ENCODE peak calls at places on chromosomes 5 and 9, in seven cellular contexts. A is heart left ventricle, C is pancreas, R is A549, X is left ventricle myocardium inferior, Y is astrocyte, E is tibial artery. H is an unnamed sample. For H3K4me1, the result is how much of the 10 kb centered on the place peaks cover.

GRCh38 chr9:83166369-83166768 is 103.4 kb upstream of the RASEF start:
- DNase-seq in A (no peak), C (peak), R (no peak), X (no peak), Y (no peak), E (no peak), H (peak)

GRCh38 chr9:137480686-137481683 is 21.9 kb upstream of the NSMF start:
- DNase-seq in A (peak), C (peak), R (no peak), X (no peak), Y (no peak), E (no peak), H (no peak)

GRCh38 chr5:90479611-90480385 is 5.1 kb downstream of the POLR3G start:
- DNase-seq in A (no peak), C (no peak), R (no peak), X (no peak), Y (peak), E (no peak), H (no peak)

GRCh38 chr5:169183581-169183980 is 117.4 kb downstream of the SLIT3 start:
- DNase-seq in A (no peak), C (no peak), R (no peak), X (no peak), Y (peak), E (no peak), H (no peak)

GRCh38 chr5:149904293-149904886 is 40.2 kb downstream of the PDE6A start:
- DNase-seq in A (no peak), C (no peak), R (no peak), X (no peak), Y (no peak), E (no peak), H (peak)

GRCh38 chr9:110777201-110777842 is 108.7 kb downstream of the MUSK start:
- DNase-seq in A (no peak), C (no peak), R (no peak), X (no peak), Y (no peak), E (no peak), H (peak)

GRCh38 chr9:112072721-112073553 is 102.2 kb downstream of the SUSD1 start:
- DNase-seq in A (no peak), C (no peak), R (no peak), X (no peak), Y (peak), E (no peak), H (peak)

GRCh38 chr5:127011961-127012644 is 18.3 kb downstream of the MARCHF3 start:
- DNase-seq in A (no peak), C (no peak), R (no peak), X (no peak), Y (peak), E (no peak), H (no peak)

GRCh38 chr5:37740331-37741066 is 99.3 kb downstream of the GDNF start:
- DNase-seq in A (no peak), C (no peak), R (no peak), X (no peak), Y (peak), E (no peak), H (peak)

DNA sequence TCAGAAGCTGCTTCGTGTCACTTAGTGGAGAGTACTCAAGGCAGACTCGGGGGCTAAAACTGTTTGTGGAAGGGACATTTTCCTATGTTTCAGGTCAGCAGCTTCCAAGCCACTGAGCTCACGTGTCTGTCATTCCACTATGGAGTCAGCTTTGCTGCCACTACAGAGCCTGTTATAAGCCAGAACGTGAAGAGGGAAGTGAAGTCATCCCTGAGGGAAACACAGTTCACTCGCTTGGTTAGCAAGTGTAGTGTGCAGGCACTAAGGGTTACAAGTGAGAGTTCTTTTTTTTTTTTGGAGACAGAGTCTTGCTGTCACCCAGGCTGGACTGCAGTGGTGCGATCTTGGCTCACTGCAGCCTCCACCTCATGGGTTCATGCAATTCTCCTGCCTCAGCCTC is 24.5 kb upstream of the LTC4S start:
- DNase-seq in A (no peak), C (no peak), R (no peak), X (no peak), Y (no peak), E (no peak), H (no peak)
- H3K4me3 ChIP-seq in A (no peak), C (no peak), R (no peak), X (no peak), Y (no peak), E (no peak), H (no peak)

GRCh38 chr9:133116346-133117231 is 4.5 kb downstream of the RALGDS start:
- DNase-seq in A (no peak), C (peak), R (no peak), X (peak), Y (no peak), E (no peak), H (no peak)
- H3K4me1 ChIP-seq in A (half or more), C (half or more), R (under half), X (half or more), Y (half or more), E (under half), H (under half)

DNA sequence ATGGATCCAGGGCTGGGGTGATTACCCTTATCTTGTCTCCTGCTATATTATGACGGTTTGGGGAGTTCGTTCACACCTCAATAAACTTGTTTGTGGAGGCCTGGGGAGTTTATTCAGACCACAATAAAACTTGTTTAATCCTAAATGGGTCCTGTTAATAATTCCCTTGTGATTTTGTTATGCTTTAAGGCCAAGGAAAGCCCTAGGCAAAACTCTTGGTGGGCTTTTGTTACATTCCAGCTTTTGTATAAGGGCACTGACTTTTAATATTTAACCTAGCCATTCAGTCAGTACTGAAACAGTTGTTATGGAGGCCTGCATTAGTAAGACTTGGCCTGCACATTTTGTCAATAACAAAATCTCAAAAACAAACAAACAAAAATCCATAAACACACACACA is 421.8 kb downstream of the AGTPBP1 start:
- DNase-seq in A (no peak), C (no peak), R (no peak), X (no peak), Y (no peak), E (no peak), H (no peak)
- TF ChIP-seq CTCF in A (no peak), C (no peak), R (no peak), X (no peak), Y (no peak), E (no peak), H (no peak)

GRCh38 chr9:134220311-134220710 is 55.9 kb upstream of the RNU6ATAC start:
- DNase-seq in A (no peak), C (peak), R (no peak), X (no peak), Y (no peak), E (no peak), H (no peak)
- H3K4me3 ChIP-seq in A (no peak), C (no peak), R (no peak), X (no peak), Y (no peak), E (no peak), H (no peak)

DNA sequence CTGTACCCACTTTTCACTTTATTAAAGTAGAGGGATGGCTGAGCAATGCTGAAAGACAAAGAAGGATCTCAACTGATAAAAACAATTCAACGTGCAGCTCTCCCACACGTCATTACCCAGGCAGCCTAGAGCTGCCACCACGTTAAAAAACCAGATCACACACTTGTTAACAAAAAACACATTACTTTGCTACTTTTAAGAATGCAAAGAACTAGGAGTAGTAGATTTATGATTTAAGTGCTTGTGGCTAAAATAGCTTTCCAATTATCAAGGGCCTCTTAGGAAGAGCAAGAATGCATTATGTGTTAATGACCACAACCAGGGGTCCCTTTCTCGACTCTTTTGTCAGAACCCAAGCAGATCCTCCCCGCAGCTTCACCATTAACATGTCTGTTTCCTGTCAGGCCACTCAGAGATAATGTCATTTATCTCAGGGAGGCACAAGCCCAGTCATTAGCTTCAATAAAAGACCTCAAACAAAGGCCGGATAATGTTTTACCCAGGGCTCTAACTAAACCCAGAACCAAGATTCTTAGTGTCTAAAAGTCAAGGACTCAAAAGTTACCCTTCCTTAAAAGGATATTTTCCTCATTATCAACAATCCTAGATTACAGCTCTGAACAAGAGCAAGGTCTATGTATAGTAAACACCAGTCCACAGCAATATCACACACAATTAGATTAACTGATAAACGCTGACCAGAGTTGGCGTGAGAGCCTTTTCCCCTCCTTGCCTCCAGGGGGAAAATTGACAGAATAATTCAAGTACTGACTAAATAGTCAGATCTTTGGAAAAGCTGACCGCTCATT is 7.5 kb downstream of the ZNF608 start:
- DNase-seq in A (no peak), C (no peak), R (no peak), X (no peak), Y (no peak), E (no peak), H (no peak)
- H3K4me1 ChIP-seq in A (under half), C (half or more), R (under half), X (half or more), Y (under half), E (under half), H (half or more)

DNA sequence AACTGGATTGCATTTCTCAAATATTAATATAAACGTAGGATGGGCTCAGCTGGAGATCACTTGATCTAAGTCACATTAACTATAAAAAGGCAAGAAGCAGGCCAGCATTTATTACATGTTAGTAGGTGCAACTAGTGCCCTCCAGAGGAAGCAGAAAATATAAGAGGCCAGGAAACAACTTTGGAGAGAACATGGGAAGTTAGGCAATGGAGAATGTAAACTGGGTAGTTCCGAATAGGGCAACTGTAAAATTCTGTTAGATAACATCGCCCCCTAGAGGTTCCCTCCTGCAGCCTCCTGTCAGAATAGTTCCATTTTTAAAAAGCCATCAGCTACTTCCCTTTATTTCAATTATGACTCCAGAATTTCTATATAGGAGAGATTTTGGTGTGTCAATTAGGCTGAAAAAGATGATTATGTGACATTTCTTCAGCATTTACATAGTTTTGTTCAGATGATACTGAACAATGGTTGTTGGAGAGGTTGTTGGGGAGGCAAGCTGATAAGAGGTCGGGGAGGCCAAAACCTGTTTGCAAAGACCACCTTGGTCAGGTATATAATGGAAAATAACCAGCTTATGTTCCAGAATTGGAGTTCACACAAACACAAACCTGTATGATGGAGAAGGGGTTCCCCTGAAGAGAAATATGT is 22.4 kb downstream of the CCL28 start:
- DNase-seq in A (peak), C (no peak), R (peak), X (peak), Y (peak), E (peak), H (peak)
- TF ChIP-seq CTCF in A (peak), C (peak), R (peak), X (peak), Y (peak), E (peak), H (peak)

GRCh38 chr9:124017929-124018730 is 6.6 kb downstream of the LHX2 start:
- DNase-seq in A (no peak), C (no peak), R (no peak), X (no peak), Y (no peak), E (no peak), H (no peak)

GRCh38 chr9:124020520-124021384 is 9.2 kb downstream of the LHX2 start:
- DNase-seq in A (no peak), C (no peak), R (no peak), X (no peak), Y (no peak), E (no peak), H (no peak)

GRCh38 chr9:124019771-124020519 is 8.4 kb downstream of the LHX2 start:
- DNase-seq in A (no peak), C (no peak), R (no peak), X (no peak), Y (no peak), E (no peak), H (no peak)

GRCh38 chr9:124017064-124017928 is 5.7 kb downstream of the LHX2 start:
- DNase-seq in A (no peak), C (no peak), R (no peak), X (no peak), Y (no peak), E (no peak), H (no peak)

DNA sequence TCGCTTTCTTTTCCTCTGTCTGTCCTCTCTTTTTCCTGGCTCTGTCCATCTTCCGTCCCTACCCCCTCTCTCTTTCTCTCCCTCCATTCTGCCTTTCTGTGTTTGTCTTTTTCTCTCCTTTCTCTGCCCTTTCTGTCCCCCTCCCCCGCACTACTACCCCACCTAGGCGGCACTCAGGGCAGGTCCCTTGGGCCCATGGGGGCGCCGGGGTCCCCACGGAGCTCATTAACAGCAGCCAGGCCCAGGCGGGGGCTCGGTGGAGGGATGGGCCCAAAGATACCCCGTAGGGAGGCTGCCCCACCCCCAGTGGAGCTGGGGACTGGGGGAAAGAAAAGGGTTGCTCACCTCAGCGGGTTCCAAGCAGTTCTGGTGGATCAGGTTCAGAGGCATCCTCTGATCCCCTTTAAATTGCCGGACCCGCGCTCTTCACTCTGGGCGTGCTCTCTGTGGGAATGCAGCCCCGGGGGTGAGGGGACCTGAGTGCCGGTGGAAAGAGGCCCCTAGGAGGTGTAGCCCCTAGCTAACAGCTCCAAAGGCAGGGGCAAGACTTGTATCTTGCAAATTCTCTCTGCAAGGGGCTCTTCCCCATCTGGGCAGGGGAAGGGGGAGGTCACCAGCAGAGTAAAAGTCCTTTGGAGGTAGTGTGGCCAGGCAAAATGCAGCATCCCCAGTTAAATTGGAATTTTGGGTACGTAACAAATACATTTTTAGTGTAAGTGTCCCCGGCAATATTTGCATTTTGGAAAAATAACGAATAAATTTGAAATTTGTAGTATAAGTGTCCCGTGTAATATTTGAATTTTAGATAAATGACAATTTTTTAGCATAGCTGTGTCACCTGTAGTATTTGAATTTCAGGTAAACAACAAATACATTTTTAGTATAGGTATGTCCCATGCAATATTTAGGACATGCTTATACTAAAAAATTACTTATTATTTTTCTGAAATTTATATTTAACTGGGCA is 7.4 kb downstream of the LHX2 start:
- DNase-seq in A (no peak), C (no peak), R (no peak), X (no peak), Y (no peak), E (no peak), H (no peak)
- H3K4me3 ChIP-seq in A (peak), C (peak), R (no peak), X (peak), Y (no peak), E (peak), H (no peak)

DNA sequence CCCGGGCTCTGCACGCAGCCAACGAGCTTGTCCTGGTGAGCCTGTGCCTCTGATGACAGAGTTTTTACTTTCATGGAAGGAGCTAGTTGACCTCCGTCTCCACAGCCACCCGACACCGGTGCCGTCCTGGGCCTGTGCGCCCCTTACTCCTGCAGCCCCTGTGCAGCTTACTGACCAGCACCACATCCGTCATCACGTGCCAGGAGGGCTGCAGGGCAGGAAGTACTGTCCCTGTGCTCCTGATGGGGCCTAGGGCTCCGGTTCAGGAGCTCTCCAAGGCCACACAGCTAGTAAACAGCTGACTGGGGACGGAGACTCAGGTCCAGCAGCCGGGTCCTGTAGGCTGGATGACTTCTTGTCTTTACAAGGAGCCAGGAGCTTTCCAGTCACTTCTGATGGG is 10.2 kb downstream of the STKLD1 start:
- DNase-seq in A (no peak), C (no peak), R (no peak), X (no peak), Y (no peak), E (no peak), H (no peak)
- H3K4me1 ChIP-seq in A (under half), C (under half), R (under half), X (under half), Y (under half), E (under half), H (under half)

GRCh38 chr5:27458318-27458717 is 419.9 kb upstream of the CDH9 start:
- DNase-seq in A (no peak), C (no peak), R (no peak), X (no peak), Y (no peak), E (no peak), H (no peak)
- TF ChIP-seq CTCF in A (no peak), C (no peak), R (no peak), X (no peak), Y (no peak), E (no peak), H (no peak)

DNA sequence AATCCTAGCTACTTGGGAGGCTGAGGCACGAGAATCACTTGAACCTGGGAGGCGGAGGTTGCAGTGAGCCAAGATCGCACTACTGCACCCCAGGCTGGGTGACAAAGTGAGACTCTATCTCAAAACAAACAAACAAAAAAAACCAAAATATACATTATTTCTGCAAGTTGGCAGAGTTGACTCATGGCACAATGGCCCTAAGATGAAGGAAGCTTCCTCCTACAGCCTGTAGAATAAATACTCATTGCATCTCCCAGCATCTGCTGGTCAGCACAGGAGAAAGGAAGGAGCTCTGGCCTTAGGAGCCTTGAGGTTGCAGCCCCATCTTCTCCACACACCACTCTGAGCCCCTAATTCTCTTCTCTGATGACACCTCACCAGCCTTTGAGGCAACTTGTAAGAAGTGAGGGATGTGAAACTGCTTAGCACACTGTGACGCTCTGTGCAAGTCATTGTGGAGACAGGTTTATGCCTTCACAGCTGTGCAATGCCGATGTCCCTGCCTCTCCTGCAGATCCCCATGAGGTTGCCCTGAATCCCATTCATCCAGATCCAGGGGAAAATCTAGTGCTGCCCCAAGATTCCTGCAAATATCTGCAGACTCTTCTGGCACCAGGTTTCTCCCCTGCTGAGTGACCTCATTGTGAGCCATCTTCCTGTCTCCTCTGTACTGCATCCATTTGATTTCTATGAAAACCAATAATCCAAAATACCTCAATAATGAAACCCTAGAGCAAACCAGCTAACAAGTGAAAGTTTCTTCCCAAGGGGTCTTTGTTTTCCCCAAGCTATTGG is 65.3 kb upstream of the TGFBR1 start:
- DNase-seq in A (no peak), C (no peak), R (no peak), X (no peak), Y (no peak), E (no peak), H (no peak)
- H3K4me3 ChIP-seq in A (no peak), C (no peak), R (no peak), X (no peak), Y (no peak), E (no peak), H (no peak)

H was measured in cardiac muscle cell.